ENCODE peak calls at places on chromosome 18, in seven cellular contexts. T is prostate gland; R is left lung; V is PC-3; G is naive thymus-derived CD4-positive, alpha-beta T cell; D is uterus; P is MG63. I is an unnamed sample.
A peak's percentile ranks its signal among the peaks of the same experiment; 100 is the strongest.

GRCh38 chr18:12271376-12272235 is 17.4 kb downstream of the CIDEA start:
- DNase-seq in T (peak; percentile 65), R (peak; percentile 68), V (peak; percentile 82), G (peak; percentile 19), D (peak; percentile 79), P (peak; percentile 78), I (peak; percentile 55)

GRCh38 chr18:74493689-74494088 is 2.5 kb upstream of the CNDP2 start:
- DNase-seq in T (peak; percentile 47), R (no peak), V (peak; percentile 69), G (peak; percentile 82), D (no peak), P (peak; percentile 34), I (peak; percentile 15)

GRCh38 chr18:31711365-31712035 is 27.1 kb upstream of the B4GALT6 start:
- DNase-seq in T (no peak), R (no peak), V (no peak), G (no peak), D (no peak), P (no peak), I (no peak)

GRCh38 chr18:62329676-62330454 is 4.8 kb downstream of the TNFRSF11A start:
- DNase-seq in T (peak; percentile 10), R (peak; percentile 60), V (peak; percentile 95), G (peak; percentile 31), D (no peak), P (peak; percentile 57), I (no peak)

GRCh38 chr18:10374615-10375295 is 79.7 kb upstream of the APCDD1 start:
- DNase-seq in T (peak; percentile 62), R (no peak), V (no peak), G (no peak), D (no peak), P (no peak), I (no peak)

GRCh38 chr18:63298393-63299015 is 21.1 kb downstream of the BCL2 start:
- DNase-seq in T (no peak), R (no peak), V (no peak), G (no peak), D (no peak), P (no peak), I (no peak)

GRCh38 chr18:24094561-24094960 is 44.3 kb upstream of the CABYR start:
- DNase-seq in T (no peak), R (no peak), V (no peak), G (no peak), D (no peak), P (no peak), I (no peak)

GRCh38 chr18:217532-218334 is 50.1 kb downstream of the THOC1 start:
- DNase-seq in T (no peak), R (no peak), V (no peak), G (no peak), D (no peak), P (no peak), I (no peak)

GRCh38 chr18:45901654-45902210 is 65.4 kb downstream of the EPG5 start:
- DNase-seq in T (no peak), R (no peak), V (no peak), G (no peak), D (no peak), P (no peak), I (no peak)
- H3K36me3 ChIP-seq in T (peaks cover 2% of the 10 kb centered on the region), R (peaks cover 96% of the 10 kb centered on the region), V (no peaks in the 10 kb centered on the region), G (peaks cover 64% of the 10 kb centered on the region), D (no peaks in the 10 kb centered on the region), P (peaks cover 87% of the 10 kb centered on the region), I (no peaks in the 10 kb centered on the region)

GRCh38 chr18:59273936-59274928 is 978 bp upstream of the RAX start:
- DNase-seq in T (no peak), R (no peak), V (no peak), G (no peak), D (no peak), P (no peak), I (no peak)

GRCh38 chr18:59271606-59272220 is 1.5 kb downstream of the RAX start:
- DNase-seq in T (no peak), R (no peak), V (no peak), G (no peak), D (no peak), P (no peak), I (no peak)

GRCh38 chr18:59275406-59275949 is 2.2 kb upstream of the RAX start:
- DNase-seq in T (no peak), R (no peak), V (no peak), G (no peak), D (no peak), P (no peak), I (no peak)

GRCh38 chr18:59272221-59272888 is 899 bp downstream of the RAX start:
- DNase-seq in T (no peak), R (no peak), V (no peak), G (no peak), D (no peak), P (no peak), I (no peak)

DNA sequence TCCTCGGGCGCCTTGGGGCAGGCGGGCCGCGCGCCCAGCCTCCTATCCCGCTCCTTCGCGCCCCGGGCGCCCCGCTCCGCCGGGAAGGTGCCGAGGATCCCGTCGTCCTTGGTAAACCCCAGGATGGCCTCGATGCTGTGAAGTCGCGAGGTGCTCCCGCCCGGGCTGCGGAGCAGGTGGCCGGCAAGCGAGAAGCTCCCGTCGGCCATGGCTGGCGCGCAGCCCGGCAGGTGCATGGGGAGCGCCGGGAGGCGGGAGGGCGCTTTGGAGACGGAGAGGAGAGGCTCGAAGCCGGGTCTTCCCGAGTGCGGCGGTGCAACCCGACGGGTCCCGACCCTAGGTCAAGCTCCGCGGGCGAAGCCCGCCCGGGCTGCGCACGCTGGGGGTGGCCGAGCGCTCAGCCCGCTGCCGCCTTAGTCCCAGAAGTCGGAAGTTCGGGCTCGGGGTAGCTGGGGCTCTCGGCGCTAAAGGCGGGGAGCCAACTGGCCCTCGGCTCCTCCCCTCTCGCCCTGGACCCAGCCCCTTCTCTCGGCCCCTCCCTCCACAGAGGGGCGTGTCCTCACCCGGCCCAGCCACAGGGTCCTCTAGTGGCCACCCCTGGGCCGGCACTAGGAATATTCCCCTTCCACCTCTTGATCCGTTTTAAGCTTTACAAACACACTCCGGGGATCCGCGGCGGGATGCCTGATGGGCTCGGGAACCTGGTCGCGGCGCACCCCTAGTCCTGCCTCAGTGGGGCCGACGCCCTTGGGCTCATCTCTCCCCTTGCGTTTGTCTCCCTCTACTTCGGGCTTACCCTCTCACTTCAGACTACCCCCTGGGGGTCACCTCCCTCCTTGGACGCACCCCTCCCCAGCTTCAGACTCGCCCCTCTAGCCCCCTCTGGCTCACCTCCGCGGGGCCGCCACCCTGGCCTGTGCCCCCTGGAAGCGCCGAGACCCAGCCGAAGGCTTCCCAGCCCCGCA is at the start of gene RAX:
- DNase-seq in T (no peak), R (no peak), V (no peak), G (no peak), D (no peak), P (peak; percentile 44), I (no peak)
- H3K4me3 ChIP-seq in T (peak within 1 kb of the TSS; percentile 12), R (no peak within 1 kb of the TSS), V (no peak within 1 kb of the TSS), G (no peak within 1 kb of the TSS), D (no peak within 1 kb of the TSS), P (peak within 1 kb of the TSS; percentile 18), I (no peak within 1 kb of the TSS)

GRCh38 chr18:9275890-9276289 is 58.7 kb upstream of the TWSG1 start:
- DNase-seq in T (no peak), R (no peak), V (peak; percentile 26), G (no peak), D (no peak), P (no peak), I (no peak)

GRCh38 chr18:9273221-9273620 is 61.4 kb upstream of the TWSG1 start:
- DNase-seq in T (no peak), R (no peak), V (no peak), G (no peak), D (no peak), P (no peak), I (no peak)
- H3K36me3 ChIP-seq in T (no peaks in the 10 kb centered on the region), R (peaks cover 68% of the 10 kb centered on the region), V (no peaks in the 10 kb centered on the region), G (peaks cover 52% of the 10 kb centered on the region), D (no peaks in the 10 kb centered on the region), P (no peaks in the 10 kb centered on the region), I (no peaks in the 10 kb centered on the region)

DNA sequence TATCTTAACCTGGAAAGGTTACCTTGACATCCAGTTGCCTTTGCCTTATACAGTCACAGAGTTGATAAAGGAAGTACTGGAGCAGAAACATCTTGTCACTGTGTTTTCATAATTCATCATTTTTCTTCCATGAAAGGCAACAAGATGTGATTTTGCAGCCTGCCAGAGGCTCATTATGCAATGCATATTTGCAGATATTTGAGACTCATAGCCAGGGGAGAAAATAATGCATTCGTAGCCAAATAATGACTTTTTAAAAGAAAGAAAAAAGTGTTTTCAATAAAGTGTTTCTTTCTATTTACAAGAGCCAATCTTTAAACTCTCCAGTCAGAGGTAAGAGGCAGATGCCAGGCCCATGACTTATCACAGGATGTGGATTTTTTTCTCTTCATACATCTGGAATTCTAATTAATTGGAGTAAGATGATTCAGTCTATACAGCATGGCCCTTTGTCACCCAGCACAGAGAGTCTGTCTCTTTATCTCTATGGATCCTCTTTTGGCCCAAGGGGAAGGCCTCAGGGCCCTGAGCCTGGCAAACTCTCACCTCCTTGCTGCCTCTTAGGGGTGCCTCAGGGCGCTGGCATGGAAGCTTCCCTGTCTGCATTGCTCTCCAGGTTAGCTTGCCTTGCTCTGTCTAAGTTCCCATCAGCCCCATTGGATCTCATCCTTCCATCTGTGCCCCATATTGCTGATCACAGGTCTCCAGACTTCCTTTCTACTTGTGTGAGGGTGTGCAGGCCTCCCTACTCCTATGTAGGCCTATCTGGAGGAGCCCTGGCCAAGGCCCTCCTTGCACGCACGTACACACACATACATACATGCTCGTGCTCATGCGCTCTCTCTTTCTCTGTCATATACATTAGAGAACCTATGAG is 247.7 kb downstream of the TPGS2 start:
- DNase-seq in T (no peak), R (no peak), V (peak; percentile 44), G (no peak), D (no peak), P (peak; percentile 36), I (no peak)
- H3K4me3 ChIP-seq in T (no peak overlapping the region), R (no peak overlapping the region), V (no peak overlapping the region), G (no peak overlapping the region), D (no peak overlapping the region), P (no peak overlapping the region), I (no peak overlapping the region)

GRCh38 chr18:48347756-48348326 is 61.3 kb downstream of the ZBTB7C start:
- DNase-seq in T (no peak), R (no peak), V (no peak), G (no peak), D (no peak), P (no peak), I (no peak)
- H3K36me3 ChIP-seq in T (no peaks in the 10 kb centered on the region), R (no peaks in the 10 kb centered on the region), V (no peaks in the 10 kb centered on the region), G (no peaks in the 10 kb centered on the region), D (no peaks in the 10 kb centered on the region), P (no peaks in the 10 kb centered on the region), I (no peaks in the 10 kb centered on the region)

GRCh38 chr18:70074091-70074490 is 126.4 kb upstream of the CD226 start:
- DNase-seq in T (no peak), R (no peak), V (no peak), G (no peak), D (no peak), P (peak; percentile 51), I (no peak)
- H3K4me3 ChIP-seq in T (no peak overlapping the region), R (no peak overlapping the region), V (no peak overlapping the region), G (no peak overlapping the region), D (no peak overlapping the region), P (no peak overlapping the region), I (no peak overlapping the region)

I was measured in SJCRH30.